ENCODE peak calls at places on chromosome 1, in seven cellular contexts. O is tibial artery, H is Peyer's patch, V is breast epithelium, R is vagina, I is pancreas, U is tibial nerve. X is an unnamed sample.

GRCh38 chr1:155319536-155319935 is 1.2 kb upstream of the RUSC1 start:
- DNase-seq in H (no peak), U (no peak), I (no peak), O (peak; percentile 63), R (no peak), V (no peak), X (no peak)

GRCh38 chr1:31857863-31858262 is 42.0 kb upstream of the SPOCD1 start:
- DNase-seq in I (no peak), R (no peak), U (no peak), O (no peak), V (no peak), H (no peak), X (no peak)

GRCh38 chr1:1562556-1563195 is 12.0 kb downstream of the SSU72 start:
- DNase-seq in O (no peak), H (no peak), I (no peak), R (no peak), U (no peak), V (no peak), X (no peak)

GRCh38 chr1:64881281-64881680 is 85.1 kb downstream of the JAK1 start:
- DNase-seq in V (no peak), R (no peak), U (no peak), I (no peak), O (no peak), H (no peak), X (no peak)

GRCh38 chr1:230144010-230144614 is 77.1 kb downstream of the GALNT2 start:
- DNase-seq in O (no peak), U (no peak), V (no peak), H (no peak), R (no peak), I (no peak), X (no peak)

GRCh38 chr1:8090241-8090702 is 64.2 kb upstream of the ERRFI1 start:
- DNase-seq in O (no peak), V (no peak), U (no peak), I (no peak), R (no peak), H (no peak), X (no peak)

GRCh38 chr1:9878421-9878820 is 31.6 kb downstream of the CTNNBIP1 start:
- DNase-seq in O (no peak), U (no peak), H (no peak), V (no peak), R (no peak), I (no peak), X (no peak)

GRCh38 chr1:168933143-168933840 is 173.2 kb upstream of the ATP1B1 start:
- DNase-seq in H (no peak), O (no peak), U (no peak), R (no peak), I (no peak), V (no peak), X (no peak)

GRCh38 chr1:232280910-232281309 is 349.0 kb downstream of the SIPA1L2 start:
- DNase-seq in V (no peak), I (no peak), R (no peak), H (no peak), O (no peak), U (no peak), X (no peak)

GRCh38 chr1:234564035-234565029 is 45.6 kb downstream of the IRF2BP2 start:
- DNase-seq in H (no peak), R (no peak), U (no peak), V (peak; percentile 92), O (no peak), I (peak; percentile 36), X (no peak)

GRCh38 chr1:184792450-184792969 is 37.9 kb upstream of the EDEM3 start:
- DNase-seq in V (no peak), O (peak; percentile 93), U (peak; percentile 38), R (peak; percentile 93), H (peak; percentile 70), I (peak; percentile 96), X (peak; percentile 88)

DNA sequence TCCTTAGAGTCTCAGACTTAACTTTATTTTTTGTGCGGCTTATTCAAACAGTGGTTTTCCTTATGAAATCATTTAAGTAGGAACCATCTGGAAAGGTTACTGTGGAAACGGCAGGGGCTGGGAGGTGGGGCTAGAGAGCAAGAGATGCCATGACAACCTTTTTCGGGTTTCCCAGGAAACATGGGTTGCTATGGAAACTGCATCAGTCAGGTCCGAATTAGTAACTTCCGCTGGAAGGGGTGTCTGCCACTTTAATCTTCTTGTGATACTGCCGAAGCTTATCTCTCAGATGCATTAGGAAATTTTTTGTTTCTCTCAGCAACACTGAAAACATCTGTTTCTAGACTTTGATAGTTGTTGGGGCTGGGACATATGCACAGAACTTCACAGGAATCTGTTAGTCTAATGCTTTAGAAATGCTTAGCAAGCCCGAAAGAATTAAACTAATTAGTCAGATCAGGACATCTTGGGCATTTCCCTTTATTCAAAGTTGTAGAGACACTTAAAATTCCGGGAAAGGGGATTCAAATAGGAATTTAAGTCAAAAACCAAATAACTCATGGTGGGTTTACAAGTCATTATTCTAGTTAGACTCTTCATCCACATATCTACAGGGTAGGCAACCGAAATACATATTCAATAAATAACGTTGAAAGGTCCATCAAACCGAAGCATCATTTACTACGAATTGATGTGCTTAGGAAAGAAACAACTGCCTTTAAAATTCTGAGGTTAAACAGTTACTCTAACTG is 2.6 kb downstream of the KCNA3 start:
- DNase-seq in R (no peak), H (peak; percentile 73), U (no peak), O (no peak), V (no peak), I (no peak), X (peak; percentile 45)
- TF ChIP-seq CTCF in R (no peak), H (no peak), U (no peak), O (no peak), V (no peak), I (no peak), X (no peak)

GRCh38 chr1:173411835-173412742 is 65.0 kb upstream of the PRDX6 start:
- DNase-seq in R (no peak), V (no peak), I (no peak), H (no peak), U (no peak), O (no peak), X (no peak)
- H3K4me3 ChIP-seq in R (no peak overlapping the region), V (no peak overlapping the region), I (no peak overlapping the region), H (no peak overlapping the region), U (no peak overlapping the region), O (no peak overlapping the region), X (no peak overlapping the region)

GRCh38 chr1:86775395-86775794 is 71.0 kb downstream of the SH3GLB1 start:
- DNase-seq in V (no peak), U (no peak), I (no peak), O (no peak), R (no peak), H (no peak), X (no peak)
- H3K4me1 ChIP-seq in V (no peaks in the 10 kb centered on the region), U (peaks cover 21% of the 10 kb centered on the region), I (peaks cover 25% of the 10 kb centered on the region), O (no peaks in the 10 kb centered on the region), R (peaks cover 25% of the 10 kb centered on the region), H (no peaks in the 10 kb centered on the region), X (peaks cover 5% of the 10 kb centered on the region)

GRCh38 chr1:62334434-62334833 is 15.2 kb upstream of the KANK4 start:
- DNase-seq in I (no peak), O (no peak), V (no peak), R (no peak), H (no peak), U (no peak), X (no peak)

GRCh38 chr1:62336638-62337534 is 17.7 kb upstream of the KANK4 start:
- DNase-seq in U (no peak), O (no peak), R (no peak), I (no peak), V (no peak), H (no peak), X (no peak)

GRCh38 chr1:62337535-62337784 is 18.2 kb upstream of the KANK4 start:
- DNase-seq in O (no peak), U (no peak), V (no peak), R (no peak), H (no peak), I (no peak), X (no peak)

GRCh38 chr1:62333431-62333830 is 14.2 kb upstream of the KANK4 start:
- DNase-seq in R (no peak), H (no peak), U (no peak), I (no peak), V (no peak), O (no peak), X (no peak)

GRCh38 chr1:62335656-62336055 is 16.4 kb upstream of the KANK4 start:
- DNase-seq in R (no peak), H (no peak), V (no peak), I (no peak), O (no peak), U (no peak), X (no peak)
- TF ChIP-seq CTCF in R (no peak), H (no peak), V (no peak), I (no peak), O (no peak), U (no peak), X (no peak)

GRCh38 chr1:35573198-35573775 is at the start of gene TFAP2E:
- DNase-seq in I (peak; percentile 54), O (no peak), R (no peak), V (no peak), H (peak; percentile 58), U (no peak), X (peak; percentile 74)
- H3K4me3 ChIP-seq in I (peak within 1 kb of the TSS; percentile 36), O (peak within 1 kb of the TSS; percentile 40), R (peak within 1 kb of the TSS; percentile 46), V (peak within 1 kb of the TSS; percentile 78), H (peak within 1 kb of the TSS; percentile 49), U (peak within 1 kb of the TSS; percentile 50), X (no peak within 1 kb of the TSS)

GRCh38 chr1:161913482-161914140 is 110.1 kb downstream of the OLFML2B start:
- DNase-seq in U (no peak), H (no peak), I (no peak), R (no peak), V (no peak), O (no peak), X (no peak)

GRCh38 chr1:161910516-161911077 is 113.1 kb downstream of the OLFML2B start:
- DNase-seq in U (no peak), I (no peak), R (no peak), H (no peak), O (no peak), V (no peak), X (no peak)

GRCh38 chr1:161915051-161915503 is 108.6 kb downstream of the OLFML2B start:
- DNase-seq in O (no peak), H (no peak), U (no peak), V (no peak), I (no peak), R (no peak), X (no peak)

GRCh38 chr1:161915978-161916377 is 107.7 kb downstream of the OLFML2B start:
- DNase-seq in I (no peak), V (no peak), O (no peak), H (no peak), U (no peak), R (no peak), X (no peak)

DNA sequence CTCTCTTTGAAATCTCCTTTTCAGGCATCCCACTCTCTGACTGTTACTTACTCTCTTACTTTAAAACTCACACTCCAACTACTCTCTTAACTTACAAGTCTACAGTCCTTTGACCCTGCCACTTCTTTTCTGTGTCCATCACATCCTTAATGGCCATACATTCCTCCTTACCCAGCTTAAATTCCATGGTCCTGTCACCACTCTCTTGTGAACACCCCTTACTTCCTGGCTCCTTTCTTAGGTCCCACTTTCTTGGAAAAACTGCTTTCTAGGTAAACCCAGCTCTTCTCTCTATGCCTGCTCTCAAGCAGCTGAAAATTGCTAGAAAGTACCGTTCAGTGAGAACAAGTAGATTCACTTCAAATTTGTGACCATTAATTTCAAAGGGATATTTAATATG is 109.1 kb downstream of the OLFML2B start:
- DNase-seq in I (no peak), U (no peak), H (no peak), V (no peak), R (no peak), O (no peak), X (no peak)
- H3K4me1 ChIP-seq in I (no peaks in the 10 kb centered on the region), U (peaks cover 46% of the 10 kb centered on the region), H (no peaks in the 10 kb centered on the region), V (no peaks in the 10 kb centered on the region), R (peaks cover 7% of the 10 kb centered on the region), O (no peaks in the 10 kb centered on the region), X (no peaks in the 10 kb centered on the region)